ENCODE peak calls at places on chromosomes 11 and 22, in five cellular contexts. Y is Right ventricle myocardium superior, W is mesenchymal stem cell, I is NB4, P is nucleus accumbens. E is an unnamed sample.

GRCh38 chr22:43126506-43127165 is 16.1 kb downstream of the BIK start:
- DNase-seq in P (no peak), Y (no peak), I (peak; percentile 56), W (peak; percentile 85), E (no peak)

GRCh38 chr11:70709596-70709995 is 311.3 kb downstream of the CTTN start:
- DNase-seq in P (no peak), W (no peak), I (no peak), Y (no peak), E (no peak)

GRCh38 chr11:11217555-11218286 is 135.3 kb downstream of the CSNK2A3 start:
- DNase-seq in I (no peak), W (no peak), P (no peak), Y (no peak), E (no peak)

GRCh38 chr22:38135133-38135706 is 24.7 kb upstream of the BAIAP2L2 start:
- DNase-seq in P (no peak), W (peak; percentile 83), I (peak; percentile 22), Y (no peak), E (no peak)

GRCh38 chr11:134199531-134199930 is 24.2 kb downstream of the NCAPD3 start:
- DNase-seq in P (no peak), I (no peak), Y (no peak), W (no peak), E (no peak)

GRCh38 chr22:27146871-27147591 is 489.6 kb downstream of the MIAT start:
- DNase-seq in W (peak; percentile 86), Y (no peak), I (no peak), P (no peak), E (no peak)

GRCh38 chr22:29442976-29443375 is 4.6 kb downstream of the RFPL1 start:
- DNase-seq in P (no peak), I (no peak), W (no peak), Y (no peak), E (no peak)

GRCh38 chr11:132158696-132159095 is 788.3 kb downstream of the NTM start:
- DNase-seq in P (no peak), W (peak; percentile 20), Y (no peak), I (no peak), E (peak; percentile 24)

GRCh38 chr11:100403817-100404216 is 283.3 kb upstream of the ARHGAP42 start:
- DNase-seq in I (no peak), W (peak; percentile 49), Y (no peak), P (no peak), E (peak; percentile 7)

GRCh38 chr22:32985899-32986772 is 72.0 kb downstream of the SYN3 start:
- DNase-seq in P (no peak), I (peak; percentile 81), Y (peak; percentile 52), W (peak; percentile 82), E (peak; percentile 84)

GRCh38 chr11:72617080-72617744 is 57.0 kb downstream of the PDE2A start:
- DNase-seq in W (peak; percentile 66), Y (peak; percentile 58), P (no peak), I (peak; percentile 39), E (peak; percentile 34)

GRCh38 chr11:67272327-67273259 is 6.3 kb downstream of the GRK2 start:
- DNase-seq in I (peak; percentile 65), P (no peak), Y (peak; percentile 61), W (no peak), E (no peak)

GRCh38 chr11:106031210-106031845 is 9.3 kb upstream of the MSANTD4 start:
- DNase-seq in I (no peak), Y (no peak), P (no peak), W (peak; percentile 14), E (no peak)

GRCh38 chr22:25202290-25202921 is 2.7 kb downstream of the CRYBB3 start:
- DNase-seq in P (peak; percentile 3), Y (peak; percentile 54), I (peak; percentile 62), W (peak; percentile 60), E (peak; percentile 55)

GRCh38 chr11:104366321-104366734 is 202.4 kb upstream of the PDGFD start:
- DNase-seq in W (no peak), P (no peak), Y (no peak), I (no peak), E (no peak)

GRCh38 chr22:47793304-47794101 is 1031.1 kb downstream of the TBC1D22A start:
- DNase-seq in Y (no peak), P (no peak), W (no peak), I (no peak), E (no peak)

GRCh38 chr11:8867856-8868705 is 42.9 kb upstream of the AKIP1 start:
- DNase-seq in I (peak; percentile 41), Y (no peak), P (no peak), W (peak; percentile 58), E (no peak)

GRCh38 chr11:76217653-76218160 is 11.4 kb upstream of the WNT11 start:
- DNase-seq in Y (peak; percentile 17), I (no peak), P (no peak), W (no peak), E (no peak)

GRCh38 chr11:69891421-69892236 is 72.4 kb upstream of the FGF3 start:
- DNase-seq in P (no peak), Y (peak; percentile 35), W (peak; percentile 38), I (no peak), E (no peak)

GRCh38 chr11:63609536-63609935 is 4.7 kb downstream of the PLAAT3 start:
- DNase-seq in W (no peak), I (no peak), P (no peak), Y (peak; percentile 64), E (peak; percentile 79)

GRCh38 chr11:129950319-129951034 is 52.2 kb downstream of the PRDM10 start:
- DNase-seq in Y (peak; percentile 74), P (no peak), I (peak; percentile 95), W (peak; percentile 50), E (peak; percentile 77)

E was measured in pons.